ENCODE peak calls at places on chromosomes 2 and 18, in eight cellular contexts. N, B, K, S, Y, R, P and F are unnamed samples.

GRCh38 chr2:66537001-66537400 is 102.1 kb downstream of the MEIS1 start:
- DNase-seq in N (no peak), B (no peak), K (peak; percentile 43), S (no peak), Y (no peak), R (no peak), P (no peak), F (no peak)

GRCh38 chr18:71304856-71305255 is 1016.0 kb downstream of the SOCS6 start:
- DNase-seq in N (no peak), B (no peak), K (no peak), S (no peak), Y (no peak), R (no peak), P (no peak), F (no peak)

GRCh38 chr2:232458661-232459418 is 2.9 kb downstream of the ALPI start:
- DNase-seq in N (no peak), B (no peak), K (peak; percentile 26), S (no peak), Y (no peak), R (no peak), P (no peak), F (peak; percentile 38)

GRCh38 chr18:21255211-21255610 is 13.2 kb downstream of the GREB1L start:
- DNase-seq in N (no peak), B (no peak), K (no peak), S (no peak), Y (no peak), R (no peak), P (no peak), F (no peak)

GRCh38 chr2:102258386-102259074 is 52.8 kb upstream of the IL1RL1 start:
- DNase-seq in N (no peak), B (peak; percentile 94), K (no peak), S (no peak), Y (peak; percentile 36), R (no peak), P (no peak), F (no peak)

GRCh38 chr2:202051499-202052161 is 18.0 kb downstream of the FZD7 start:
- DNase-seq in N (no peak), B (peak; percentile 67), K (peak; percentile 69), S (no peak), Y (no peak), R (no peak), P (no peak), F (no peak)

GRCh38 chr2:132599556-132599955 is 70.4 kb downstream of the LYPD1 start:
- DNase-seq in N (no peak), B (no peak), K (no peak), S (no peak), Y (no peak), R (no peak), P (no peak), F (no peak)

GRCh38 chr2:238422285-238422684 is 4.4 kb upstream of the ASB1 start:
- DNase-seq in N (peak; percentile 60), B (no peak), K (no peak), S (no peak), Y (no peak), R (no peak), P (no peak), F (no peak)

GRCh38 chr18:3485153-3486149 is 35.5 kb downstream of the TGIF1 start:
- DNase-seq in N (no peak), B (no peak), K (no peak), S (no peak), Y (no peak), R (no peak), P (no peak), F (no peak)

GRCh38 chr18:67519582-67519981 is 3.1 kb upstream of the DSEL start:
- DNase-seq in N (no peak), B (peak; percentile 80), K (no peak), S (no peak), Y (no peak), R (no peak), P (no peak), F (no peak)

GRCh38 chr2:219168526-219168925 is 1.3 kb downstream of the SLC23A3 start:
- DNase-seq in N (no peak), B (no peak), K (no peak), S (no peak), Y (no peak), R (no peak), P (no peak), F (no peak)

GRCh38 chr2:221704442-221704841 is 132.3 kb upstream of the EPHA4 start:
- DNase-seq in N (no peak), B (no peak), K (no peak), S (no peak), Y (no peak), R (no peak), P (no peak), F (no peak)

GRCh38 chr2:219104107-219105050 is 43.7 kb upstream of the IHH start:
- DNase-seq in N (no peak), B (peak; percentile 55), K (peak; percentile 89), S (no peak), Y (no peak), R (no peak), P (no peak), F (no peak)

GRCh38 chr2:11458753-11459152 is 7.2 kb downstream of the E2F6 start:
- DNase-seq in N (no peak), B (no peak), K (no peak), S (no peak), Y (no peak), R (no peak), P (no peak), F (no peak)

GRCh38 chr2:42809876-42810125 is 17.4 kb upstream of the HAAO start:
- DNase-seq in N (peak; percentile 96), B (peak; percentile 93), K (peak; percentile 90), S (peak; percentile 88), Y (peak; percentile 81), R (peak; percentile 78), P (peak; percentile 88), F (peak; percentile 92)

GRCh38 chr2:54954158-54954557 is 96.1 kb downstream of the RTN4 start:
- DNase-seq in N (no peak), B (no peak), K (no peak), S (no peak), Y (no peak), R (no peak), P (no peak), F (no peak)

GRCh38 chr2:54954705-54955357 is 95.4 kb downstream of the RTN4 start:
- DNase-seq in N (no peak), B (no peak), K (no peak), S (no peak), Y (no peak), R (no peak), P (no peak), F (no peak)

GRCh38 chr2:54952978-54953456 is 97.2 kb downstream of the RTN4 start:
- DNase-seq in N (no peak), B (no peak), K (no peak), S (no peak), Y (no peak), R (peak; percentile 57), P (no peak), F (no peak)

GRCh38 chr2:54950811-54951210 is 99.4 kb downstream of the RTN4 start:
- DNase-seq in N (no peak), B (no peak), K (no peak), S (no peak), Y (no peak), R (no peak), P (no peak), F (no peak)

DNA sequence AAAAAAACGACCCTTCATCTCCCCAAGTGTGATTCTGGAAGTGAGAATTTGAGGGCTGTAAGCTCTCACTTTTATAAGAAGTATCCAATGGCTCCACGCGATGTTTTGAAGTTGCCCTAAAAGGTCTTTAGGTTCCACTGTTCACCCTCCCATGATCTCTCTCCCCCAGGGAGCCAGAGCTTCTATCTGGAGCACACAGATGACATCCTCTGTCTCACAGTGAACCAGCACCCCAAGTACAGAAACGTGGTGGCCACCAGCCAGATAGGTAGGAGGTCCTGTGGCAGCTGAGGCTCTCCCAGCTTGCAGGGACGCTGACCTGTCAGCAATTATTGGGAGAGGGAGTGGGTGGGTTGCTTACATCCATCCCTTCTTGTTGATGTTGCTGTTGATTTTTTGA is 97.8 kb downstream of the RTN4 start:
- DNase-seq in N (no peak), B (no peak), K (no peak), S (no peak), Y (no peak), R (no peak), P (no peak), F (no peak)
- H3K36me3 ChIP-seq in N (no peaks in the 10 kb centered on the region), B (no peaks in the 10 kb centered on the region), K (no peaks in the 10 kb centered on the region), S (no peaks in the 10 kb centered on the region), Y (no peaks in the 10 kb centered on the region), R (no peaks in the 10 kb centered on the region), P (no peaks in the 10 kb centered on the region), F (no peaks in the 10 kb centered on the region)

DNA sequence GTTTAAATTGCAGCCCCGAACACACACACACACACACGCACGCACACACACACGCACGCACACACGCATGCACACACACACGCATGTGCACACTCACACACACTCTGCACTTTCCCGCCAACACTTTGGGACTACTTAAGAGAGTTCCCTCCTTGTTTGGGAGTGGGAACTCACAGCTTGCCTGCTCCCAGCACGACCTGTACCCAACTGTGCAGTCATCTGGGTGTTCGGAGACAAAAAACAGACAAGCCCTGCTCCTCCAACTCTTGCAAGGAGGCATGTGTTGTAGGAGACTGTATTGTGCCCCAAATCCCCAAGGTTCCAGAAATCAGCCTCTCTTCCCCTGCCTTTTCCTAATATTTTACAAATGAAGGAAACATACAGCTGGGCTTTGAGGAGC is 99.2 kb downstream of the SETBP1 start:
- DNase-seq in N (no peak), B (no peak), K (no peak), S (no peak), Y (no peak), R (no peak), P (no peak), F (no peak)
- H3K4me1 ChIP-seq in N (peaks cover 9% of the 10 kb centered on the region), B (peaks cover 37% of the 10 kb centered on the region), K (peaks cover 4% of the 10 kb centered on the region), S (peaks cover 28% of the 10 kb centered on the region), Y (peaks cover 40% of the 10 kb centered on the region), R (no peaks in the 10 kb centered on the region), P (peaks cover 53% of the 10 kb centered on the region), F (peaks cover 9% of the 10 kb centered on the region)

GRCh38 chr2:197356136-197356535 is 45.6 kb upstream of the ANKRD44 start:
- DNase-seq in N (no peak), B (no peak), K (peak; percentile 79), S (no peak), Y (no peak), R (no peak), P (no peak), F (no peak)
- TF ChIP-seq CTCF in N (no peak), B (peak; percentile 42), K (peak; percentile 42), S (no peak), Y (no peak), R (no peak), P (peak; percentile 16), F (no peak)

GRCh38 chr2:183186766-183187165 is 62.5 kb downstream of the NUP35 start:
- DNase-seq in N (no peak), B (no peak), K (no peak), S (no peak), Y (no peak), R (no peak), P (no peak), F (no peak)

GRCh38 chr2:183195397-183195796 is 71.2 kb downstream of the NUP35 start:
- DNase-seq in N (no peak), B (no peak), K (no peak), S (no peak), Y (no peak), R (no peak), P (no peak), F (no peak)

GRCh38 chr2:183195998-183196409 is 71.8 kb downstream of the NUP35 start:
- DNase-seq in N (no peak), B (no peak), K (no peak), S (no peak), Y (no peak), R (no peak), P (no peak), F (no peak)

GRCh38 chr2:183193904-183194303 is 69.7 kb downstream of the NUP35 start:
- DNase-seq in N (no peak), B (no peak), K (no peak), S (no peak), Y (no peak), R (no peak), P (no peak), F (no peak)

GRCh38 chr2:183192343-183192742 is 68.1 kb downstream of the NUP35 start:
- DNase-seq in N (no peak), B (no peak), K (no peak), S (no peak), Y (no peak), R (no peak), P (no peak), F (no peak)
- H3K36me3 ChIP-seq in N (no peaks in the 10 kb centered on the region), B (no peaks in the 10 kb centered on the region), K (peaks cover 4% of the 10 kb centered on the region), S (peaks cover 6% of the 10 kb centered on the region), Y (peaks cover 2% of the 10 kb centered on the region), R (no peaks in the 10 kb centered on the region), P (peaks cover 27% of the 10 kb centered on the region), F (peaks cover 18% of the 10 kb centered on the region)